ENCODE peak calls at places on chromosomes 11 and 22, in nine cellular contexts. R, V, K, B, P, J, Q, U and W are unnamed samples.

GRCh38 chr11:119888119-119888518 is 159.1 kb upstream of the NECTIN1 start:
- DNase-seq in Q (no peak), K (no peak), P (no peak), B (no peak), R (no peak), V (no peak), J (no peak), U (no peak), W (no peak)

GRCh38 chr22:23446796-23447350 is 133.2 kb downstream of the IGLL1 start:
- DNase-seq in U (no peak), K (no peak), P (no peak), R (no peak), J (no peak), B (no peak), Q (no peak), V (no peak), W (no peak)

GRCh38 chr22:48098936-48099245 is 1336.4 kb downstream of the TBC1D22A start:
- DNase-seq in R (no peak), B (peak), P (no peak), K (no peak), Q (no peak), U (no peak), J (no peak), V (no peak), W (no peak)

GRCh38 chr22:27113211-27114030 is 456.0 kb downstream of the MIAT start:
- DNase-seq in R (peak), U (no peak), K (no peak), Q (peak), B (no peak), J (peak), V (no peak), P (peak), W (no peak)

GRCh38 chr11:120893431-120894206 is 130.3 kb upstream of the TBCEL start:
- DNase-seq in Q (no peak), R (no peak), U (no peak), K (no peak), P (no peak), V (no peak), B (no peak), J (no peak), W (no peak)

GRCh38 chr11:106233191-106233590 is 155.7 kb downstream of the AASDHPPT start:
- DNase-seq in K (no peak), U (no peak), Q (no peak), R (no peak), V (no peak), P (no peak), J (no peak), B (no peak), W (no peak)

GRCh38 chr11:32081129-32081641 is 9.7 kb upstream of the RCN1 start:
- DNase-seq in B (no peak), V (no peak), R (peak), K (no peak), P (no peak), Q (no peak), U (no peak), J (peak), W (no peak)

GRCh38 chr22:24952837-24953293 is 349 bp downstream of the KIAA1671 start:
- DNase-seq in U (no peak), V (no peak), J (peak), Q (no peak), B (no peak), R (peak), K (no peak), P (peak), W (no peak)

GRCh38 chr11:58999291-58999680 is 60.0 kb downstream of the GLYATL1 start:
- DNase-seq in R (no peak), Q (no peak), U (no peak), J (no peak), K (no peak), P (no peak), B (no peak), V (no peak), W (no peak)

GRCh38 chr11:126519653-126520573 is 164.4 kb downstream of the ST3GAL4 start:
- DNase-seq in V (no peak), P (no peak), Q (no peak), U (no peak), R (no peak), B (no peak), K (no peak), J (no peak), W (no peak)

GRCh38 chr11:45226901-45227300 is 59.2 kb downstream of the SYT13 start:
- DNase-seq in U (no peak), B (no peak), K (no peak), V (no peak), P (no peak), R (no peak), Q (no peak), J (no peak), W (no peak)

GRCh38 chr11:422249-422656 is 7.5 kb upstream of the SIGIRR start:
- DNase-seq in U (no peak), Q (no peak), V (no peak), P (peak), R (no peak), K (no peak), J (no peak), B (no peak), W (no peak)

GRCh38 chr11:110838808-110839207 is 126.6 kb upstream of the ARHGAP20 start:
- DNase-seq in Q (no peak), V (no peak), K (no peak), B (no peak), P (peak), U (no peak), R (no peak), J (no peak), W (no peak)

GRCh38 chr11:114496915-114497314 is 57.6 kb downstream of the REXO2 start:
- DNase-seq in B (no peak), V (no peak), J (no peak), Q (no peak), K (no peak), U (no peak), P (no peak), R (no peak), W (no peak)

GRCh38 chr11:81237139-81237538 is 1496.5 kb downstream of the FAM181B start:
- DNase-seq in Q (peak), B (no peak), P (peak), V (no peak), U (peak), K (no peak), J (peak), R (peak), W (no peak)

GRCh38 chr11:126391970-126392637 is 36.6 kb downstream of the ST3GAL4 start:
- DNase-seq in Q (no peak), J (no peak), V (no peak), U (no peak), P (peak), B (no peak), R (no peak), K (no peak), W (no peak)

GRCh38 chr11:108654994-108655631 is 9.8 kb upstream of the DDX10 start:
- DNase-seq in Q (peak), B (no peak), U (no peak), R (peak), J (peak), K (peak), P (peak), V (no peak), W (peak)

GRCh38 chr11:105862736-105863367 is 159.2 kb downstream of the MSANTD4 start:
- DNase-seq in R (peak), V (no peak), B (no peak), K (no peak), P (peak), J (peak), U (peak), Q (no peak), W (no peak)

GRCh38 chr22:48259991-48260670 is 1497.7 kb downstream of the TBC1D22A start:
- DNase-seq in K (no peak), U (no peak), V (no peak), J (no peak), R (no peak), P (no peak), B (no peak), Q (no peak), W (no peak)

GRCh38 chr22:17780116-17780740 is 6.0 kb upstream of the BID start:
- DNase-seq in J (no peak), Q (peak), R (no peak), B (no peak), P (no peak), U (no peak), V (no peak), K (no peak), W (no peak)

GRCh38 chr11:131504199-131504949 is 134.0 kb downstream of the NTM start:
- DNase-seq in K (no peak), V (no peak), B (no peak), P (peak), R (no peak), U (no peak), J (no peak), Q (no peak), W (no peak)

GRCh38 chr11:66082936-66083698 is 13.0 kb downstream of the PACS1 start:
- DNase-seq in K (no peak), J (peak), V (no peak), U (no peak), R (peak), Q (no peak), P (no peak), B (no peak), W (no peak)

GRCh38 chr11:64810891-64811272 is 531 bp upstream of the MEN1 start:
- DNase-seq in V (no peak), P (no peak), J (no peak), B (no peak), Q (peak), K (peak), U (no peak), R (no peak), W (no peak)